ENCODE peak calls at places on chromosome 5, in six cellular contexts. A, V, K, Q, D and E are unnamed samples.

GRCh38 chr5:9562101-9562500 is 16.2 kb upstream of the SEMA5A start:
- DNase-seq in A (no peak), V (peak), K (peak), Q (no peak), D (no peak), E (peak)

GRCh38 chr5:181189962-181190710 is 14.9 kb downstream of the TRIM7 start:
- DNase-seq in A (no peak), V (no peak), K (peak), Q (no peak), D (no peak), E (peak)

GRCh38 chr5:140246378-140247122 is 56.4 kb downstream of the PFDN1 start:
- DNase-seq in A (no peak), V (peak), K (no peak), Q (peak), D (peak), E (peak)

GRCh38 chr5:173530547-173530946 is 85.9 kb downstream of the BOD1 start:
- DNase-seq in A (peak), V (no peak), K (no peak), Q (no peak), D (no peak), E (peak)

GRCh38 chr5:91022518-91022917 is 360.6 kb downstream of the ARRDC3 start:
- DNase-seq in A (no peak), V (no peak), K (peak), Q (no peak), D (no peak), E (no peak)

GRCh38 chr5:111144352-111144930 is 52.3 kb downstream of the WDR36 start:
- DNase-seq in A (no peak), V (no peak), K (no peak), Q (no peak), D (no peak), E (peak)

GRCh38 chr5:179892255-179892654 is 15.4 kb downstream of the TBC1D9B start:
- DNase-seq in A (no peak), V (no peak), K (no peak), Q (no peak), D (no peak), E (no peak)

GRCh38 chr5:17918373-17919104 is 284.3 kb downstream of the TAF11L14 start:
- DNase-seq in A (no peak), V (peak), K (no peak), Q (no peak), D (no peak), E (no peak)

GRCh38 chr5:63401434-63402046 is 560.7 kb downstream of the HTR1A start:
- DNase-seq in A (no peak), V (peak), K (peak), Q (peak), D (peak), E (peak)

GRCh38 chr5:172931001-172931536 is 28.2 kb upstream of the RPL26L1 start:
- DNase-seq in A (no peak), V (peak), K (no peak), Q (peak), D (no peak), E (peak)

GRCh38 chr5:107705390-107706014 is 34.8 kb upstream of the EFNA5 start:
- DNase-seq in A (no peak), V (no peak), K (no peak), Q (no peak), D (no peak), E (peak)

GRCh38 chr5:36242534-36243144 is 914 bp upstream of the NADK2 start:
- DNase-seq in A (no peak), V (peak), K (no peak), Q (no peak), D (peak), E (no peak)

GRCh38 chr5:150774145-150774544 is 4.4 kb upstream of the SMIM3 start:
- DNase-seq in A (no peak), V (peak), K (no peak), Q (no peak), D (no peak), E (peak)

GRCh38 chr5:124515494-124516222 is 230.8 kb downstream of the ZNF608 start:
- DNase-seq in A (no peak), V (no peak), K (no peak), Q (no peak), D (no peak), E (no peak)

GRCh38 chr5:67085616-67086015 is 111.0 kb downstream of the CD180 start:
- DNase-seq in A (no peak), V (no peak), K (no peak), Q (no peak), D (no peak), E (no peak)

GRCh38 chr5:141941307-141941706 is 16.7 kb downstream of the PCDH12 start:
- DNase-seq in A (no peak), V (peak), K (no peak), Q (no peak), D (no peak), E (peak)

GRCh38 chr5:21225223-21226064 is 1237.4 kb upstream of the CDH18 start:
- DNase-seq in A (no peak), V (peak), K (no peak), Q (no peak), D (no peak), E (no peak)

GRCh38 chr5:142977363-142978051 is 207.3 kb downstream of the ARHGAP26 start:
- DNase-seq in A (no peak), V (peak), K (no peak), Q (no peak), D (no peak), E (peak)

GRCh38 chr5:10301842-10302610 is 5.7 kb downstream of the CMBL start:
- DNase-seq in A (no peak), V (peak), K (peak), Q (peak), D (no peak), E (no peak)

GRCh38 chr5:116575635-116576042 is 1.0 kb upstream of the SEMA6A start:
- DNase-seq in A (no peak), V (no peak), K (no peak), Q (peak), D (no peak), E (no peak)

GRCh38 chr5:4700082-4700481 is 440.0 kb upstream of the ADAMTS16 start:
- DNase-seq in A (no peak), V (peak), K (peak), Q (peak), D (no peak), E (peak)

GRCh38 chr5:56812110-56812509 is 3.2 kb upstream of the MAP3K1 start:
- DNase-seq in A (no peak), V (peak), K (no peak), Q (no peak), D (no peak), E (peak)

GRCh38 chr5:141605523-141606277 is 13.1 kb downstream of the DIAPH1 start:
- DNase-seq in A (no peak), V (no peak), K (no peak), Q (no peak), D (no peak), E (no peak)

GRCh38 chr5:128081111-128081865 is 2.3 kb upstream of the SLC12A2 start:
- DNase-seq in A (no peak), V (peak), K (peak), Q (no peak), D (no peak), E (peak)

GRCh38 chr5:79109527-79110492 is 1.8 kb upstream of the BHMT start:
- DNase-seq in A (no peak), V (no peak), K (peak), Q (peak), D (no peak), E (peak)

GRCh38 chr5:41747291-41747690 is 122.9 kb downstream of the OXCT1 start:
- DNase-seq in A (no peak), V (peak), K (no peak), Q (no peak), D (no peak), E (peak)

GRCh38 chr5:114176356-114176755 is 185.5 kb upstream of the KCNN2 start:
- DNase-seq in A (no peak), V (peak), K (no peak), Q (no peak), D (no peak), E (peak)

GRCh38 chr5:124342027-124342471 is 404.4 kb downstream of the ZNF608 start:
- DNase-seq in A (no peak), V (no peak), K (no peak), Q (peak), D (peak), E (no peak)

GRCh38 chr5:88452820-88453219 is 184.2 kb upstream of the TMEM161B start:
- DNase-seq in A (no peak), V (peak), K (no peak), Q (no peak), D (no peak), E (no peak)

GRCh38 chr5:71778678-71779276 is 59.7 kb downstream of the CARTPT start:
- DNase-seq in A (no peak), V (peak), K (peak), Q (no peak), D (no peak), E (peak)

GRCh38 chr5:179754024-179754423 is 21.4 kb downstream of the MAML1 start:
- DNase-seq in A (no peak), V (no peak), K (no peak), Q (no peak), D (no peak), E (no peak)

GRCh38 chr5:179485845-179486575 is 64.3 kb upstream of the RUFY1 start:
- DNase-seq in A (no peak), V (no peak), K (no peak), Q (no peak), D (no peak), E (no peak)

GRCh38 chr5:113166710-113167366 is 190.2 kb downstream of the DCP2 start:
- DNase-seq in A (no peak), V (peak), K (peak), Q (no peak), D (no peak), E (peak)

GRCh38 chr5:57215629-57216195 is 41.9 kb downstream of the GPBP1 start:
- DNase-seq in A (no peak), V (no peak), K (no peak), Q (no peak), D (no peak), E (peak)

GRCh38 chr5:38823503-38823902 is 22.3 kb upstream of the OSMR start:
- DNase-seq in A (no peak), V (no peak), K (no peak), Q (no peak), D (no peak), E (no peak)

GRCh38 chr5:137778772-137779564 is 24.8 kb upstream of the HNRNPA0 start:
- DNase-seq in A (no peak), V (peak), K (peak), Q (no peak), D (no peak), E (peak)

GRCh38 chr5:60705144-60705543 is 5.2 kb upstream of the DEPDC1B start:
- DNase-seq in A (no peak), V (no peak), K (no peak), Q (no peak), D (no peak), E (no peak)